ENCODE peak calls at places on chromosomes 1 and 21, in ten cellular contexts. One of them, this sample, is unnamed.

GRCh38 chr1:65393928-65394327 is 26.5 kb upstream of the LEPR start:
- DNase-seq in GM13976: no peak
- DNase-seq in T-helper 2 cell: no peak
- DNase-seq in cardiac muscle cell: no peak
- DNase-seq in left ventricle myocardium inferior: no peak
- DNase-seq in body of pancreas: no peak
- DNase-seq in activated effector memory CD4-positive, alpha-beta T cell treated with Interleukin-2 at 50 U/mL for 16 hours: no peak
- DNase-seq in nephron progenitor cell: no peak
- DNase-seq in progenitor cell of endocrine pancreas: no peak
- DNase-seq in GM04504: no peak
- DNase-seq in this sample: no peak

GRCh38 chr1:197180252-197180878 is 33.9 kb upstream of the ASPM start:
- DNase-seq in body of pancreas: no peak
- DNase-seq in cardiac muscle cell: peak
- DNase-seq in progenitor cell of endocrine pancreas: no peak
- DNase-seq in GM13976: no peak
- DNase-seq in activated effector memory CD4-positive, alpha-beta T cell treated with Interleukin-2 at 50 U/mL for 16 hours: no peak
- DNase-seq in nephron progenitor cell: no peak
- DNase-seq in left ventricle myocardium inferior: no peak
- DNase-seq in T-helper 2 cell: peak
- DNase-seq in GM04504: peak
- DNase-seq in this sample: no peak

GRCh38 chr1:6185635-6186382 is 5.7 kb upstream of the CHD5 start:
- DNase-seq in GM04504: no peak
- DNase-seq in GM13976: no peak
- DNase-seq in nephron progenitor cell: no peak
- DNase-seq in cardiac muscle cell: peak
- DNase-seq in progenitor cell of endocrine pancreas: no peak
- DNase-seq in activated effector memory CD4-positive, alpha-beta T cell treated with Interleukin-2 at 50 U/mL for 16 hours: no peak
- DNase-seq in body of pancreas: no peak
- DNase-seq in T-helper 2 cell: no peak
- DNase-seq in left ventricle myocardium inferior: no peak
- DNase-seq in this sample: no peak

GRCh38 chr1:99936071-99936470 is 33.7 kb upstream of the SLC35A3 start:
- DNase-seq in GM13976: no peak
- DNase-seq in nephron progenitor cell: no peak
- DNase-seq in body of pancreas: no peak
- DNase-seq in left ventricle myocardium inferior: no peak
- DNase-seq in T-helper 2 cell: no peak
- DNase-seq in cardiac muscle cell: no peak
- DNase-seq in GM04504: no peak
- DNase-seq in activated effector memory CD4-positive, alpha-beta T cell treated with Interleukin-2 at 50 U/mL for 16 hours: no peak
- DNase-seq in progenitor cell of endocrine pancreas: no peak
- DNase-seq in this sample: no peak

GRCh38 chr1:21706151-21706835 is 37.1 kb upstream of the RAP1GAP start:
- DNase-seq in T-helper 2 cell: no peak
- DNase-seq in left ventricle myocardium inferior: no peak
- DNase-seq in cardiac muscle cell: peak
- DNase-seq in progenitor cell of endocrine pancreas: no peak
- DNase-seq in nephron progenitor cell: peak
- DNase-seq in GM04504: peak
- DNase-seq in body of pancreas: no peak
- DNase-seq in GM13976: no peak
- DNase-seq in activated effector memory CD4-positive, alpha-beta T cell treated with Interleukin-2 at 50 U/mL for 16 hours: no peak
- DNase-seq in this sample: no peak

GRCh38 chr1:24418898-24419628 is 3.5 kb downstream of the NIPAL3 start:
- DNase-seq in GM04504: no peak
- DNase-seq in activated effector memory CD4-positive, alpha-beta T cell treated with Interleukin-2 at 50 U/mL for 16 hours: no peak
- DNase-seq in left ventricle myocardium inferior: no peak
- DNase-seq in GM13976: no peak
- DNase-seq in nephron progenitor cell: no peak
- DNase-seq in cardiac muscle cell: no peak
- DNase-seq in progenitor cell of endocrine pancreas: no peak
- DNase-seq in body of pancreas: no peak
- DNase-seq in T-helper 2 cell: no peak
- DNase-seq in this sample: peak

GRCh38 chr21:41768371-41769042 is 1.7 kb upstream of the RIPK4 start:
- DNase-seq in nephron progenitor cell: peak
- DNase-seq in body of pancreas: peak
- DNase-seq in T-helper 2 cell: no peak
- DNase-seq in activated effector memory CD4-positive, alpha-beta T cell treated with Interleukin-2 at 50 U/mL for 16 hours: peak
- DNase-seq in cardiac muscle cell: peak
- DNase-seq in GM13976: peak
- DNase-seq in left ventricle myocardium inferior: no peak
- DNase-seq in GM04504: peak
- DNase-seq in progenitor cell of endocrine pancreas: no peak
- DNase-seq in this sample: no peak

GRCh38 chr1:62299426-62300200 is 19.6 kb downstream of the KANK4 start:
- DNase-seq in activated effector memory CD4-positive, alpha-beta T cell treated with Interleukin-2 at 50 U/mL for 16 hours: no peak
- DNase-seq in GM04504: no peak
- DNase-seq in nephron progenitor cell: no peak
- DNase-seq in body of pancreas: peak
- DNase-seq in cardiac muscle cell: no peak
- DNase-seq in GM13976: no peak
- DNase-seq in T-helper 2 cell: no peak
- DNase-seq in left ventricle myocardium inferior: no peak
- DNase-seq in progenitor cell of endocrine pancreas: no peak
- DNase-seq in this sample: no peak

GRCh38 chr1:205348559-205349477 is 7.9 kb downstream of the KLHDC8A start:
- DNase-seq in GM04504: no peak
- DNase-seq in GM13976: no peak
- DNase-seq in body of pancreas: no peak
- DNase-seq in progenitor cell of endocrine pancreas: no peak
- DNase-seq in cardiac muscle cell: no peak
- DNase-seq in T-helper 2 cell: no peak
- DNase-seq in activated effector memory CD4-positive, alpha-beta T cell treated with Interleukin-2 at 50 U/mL for 16 hours: no peak
- DNase-seq in nephron progenitor cell: no peak
- DNase-seq in left ventricle myocardium inferior: no peak
- DNase-seq in this sample: no peak

GRCh38 chr1:65360654-65361053 is 51.3 kb downstream of the DNAJC6 start:
- DNase-seq in T-helper 2 cell: no peak
- DNase-seq in body of pancreas: no peak
- DNase-seq in cardiac muscle cell: no peak
- DNase-seq in progenitor cell of endocrine pancreas: no peak
- DNase-seq in GM04504: no peak
- DNase-seq in left ventricle myocardium inferior: no peak
- DNase-seq in GM13976: no peak
- DNase-seq in nephron progenitor cell: no peak
- DNase-seq in activated effector memory CD4-positive, alpha-beta T cell treated with Interleukin-2 at 50 U/mL for 16 hours: no peak
- DNase-seq in this sample: no peak

GRCh38 chr1:25208561-25209222 is 23.6 kb downstream of the SYF2 start:
- DNase-seq in body of pancreas: no peak
- DNase-seq in GM13976: no peak
- DNase-seq in cardiac muscle cell: no peak
- DNase-seq in GM04504: no peak
- DNase-seq in progenitor cell of endocrine pancreas: no peak
- DNase-seq in left ventricle myocardium inferior: no peak
- DNase-seq in nephron progenitor cell: no peak
- DNase-seq in activated effector memory CD4-positive, alpha-beta T cell treated with Interleukin-2 at 50 U/mL for 16 hours: no peak
- DNase-seq in T-helper 2 cell: no peak
- DNase-seq in this sample: no peak

GRCh38 chr21:44800971-44801467 is 601 bp downstream of the UBE2G2 start:
- DNase-seq in left ventricle myocardium inferior: no peak
- DNase-seq in progenitor cell of endocrine pancreas: no peak
- DNase-seq in activated effector memory CD4-positive, alpha-beta T cell treated with Interleukin-2 at 50 U/mL for 16 hours: no peak
- DNase-seq in body of pancreas: no peak
- DNase-seq in GM04504: no peak
- DNase-seq in cardiac muscle cell: peak
- DNase-seq in T-helper 2 cell: peak
- DNase-seq in GM13976: peak
- DNase-seq in nephron progenitor cell: peak
- DNase-seq in this sample: no peak

GRCh38 chr21:36699026-36699545 is at the start of gene SIM2:
- DNase-seq in progenitor cell of endocrine pancreas: no peak
- DNase-seq in body of pancreas: no peak
- DNase-seq in left ventricle myocardium inferior: no peak
- DNase-seq in nephron progenitor cell: no peak
- DNase-seq in cardiac muscle cell: peak
- DNase-seq in GM04504: no peak
- DNase-seq in activated effector memory CD4-positive, alpha-beta T cell treated with Interleukin-2 at 50 U/mL for 16 hours: no peak
- DNase-seq in T-helper 2 cell: no peak
- DNase-seq in GM13976: peak
- DNase-seq in this sample: no peak

GRCh38 chr1:98323396-98323795 is 338.1 kb upstream of the SNX7 start:
- DNase-seq in left ventricle myocardium inferior: no peak
- DNase-seq in cardiac muscle cell: no peak
- DNase-seq in activated effector memory CD4-positive, alpha-beta T cell treated with Interleukin-2 at 50 U/mL for 16 hours: no peak
- DNase-seq in T-helper 2 cell: no peak
- DNase-seq in GM04504: peak
- DNase-seq in body of pancreas: no peak
- DNase-seq in nephron progenitor cell: no peak
- DNase-seq in GM13976: no peak
- DNase-seq in progenitor cell of endocrine pancreas: no peak
- DNase-seq in this sample: no peak